ENCODE peak calls at places on chromosomes 2 and 18, in seven cellular contexts. H, V, J, C, F, W and N are unnamed samples.

GRCh38 chr2:241944821-241945220 is 75.3 kb downstream of the RTP5 start:
- DNase-seq in W (no peak), H (no peak), V (no peak), J (no peak), C (no peak), F (no peak), N (no peak)

GRCh38 chr18:48702346-48703032 is 163.7 kb downstream of the CTIF start:
- DNase-seq in H (no peak), F (no peak), J (no peak), C (no peak), W (no peak), V (no peak), N (no peak)

GRCh38 chr2:69027060-69027459 is 14.1 kb downstream of the ANTXR1 start:
- DNase-seq in V (no peak), H (no peak), W (no peak), C (no peak), J (no peak), F (no peak), N (no peak)

GRCh38 chr2:160096414-160096813 is 34.0 kb upstream of the PLA2R1 start:
- DNase-seq in C (no peak), F (no peak), J (no peak), V (no peak), H (no peak), W (no peak), N (no peak)

GRCh38 chr2:39778775-39779751 is at the start of gene THUMPD2:
- DNase-seq in J (peak), C (peak), H (no peak), W (peak), F (peak), V (peak), N (peak)

GRCh38 chr2:118834440-118834810 is 13.0 kb downstream of the EN1 start:
- DNase-seq in F (no peak), H (no peak), C (no peak), V (no peak), W (peak), J (no peak), N (no peak)

GRCh38 chr2:198314559-198315153 is 510.3 kb downstream of the PLCL1 start:
- DNase-seq in C (no peak), V (peak), W (peak), J (no peak), F (no peak), H (peak), N (peak)

GRCh38 chr2:54040250-54040649 is 69.5 kb upstream of the PSME4 start:
- DNase-seq in H (no peak), W (no peak), J (no peak), F (no peak), V (no peak), C (no peak), N (no peak)

GRCh38 chr2:197710424-197711042 is 5.4 kb downstream of the MARS2 start:
- DNase-seq in V (no peak), C (no peak), W (no peak), J (no peak), H (no peak), F (no peak), N (no peak)

GRCh38 chr2:28488083-28488482 is 7.8 kb upstream of the PLB1 start:
- DNase-seq in J (no peak), V (no peak), C (no peak), F (no peak), H (no peak), W (no peak), N (no peak)

GRCh38 chr2:241852116-241852980 is 6.3 kb downstream of the PDCD1 start:
- DNase-seq in F (no peak), H (no peak), J (peak), W (no peak), V (no peak), C (no peak), N (no peak)

GRCh38 chr2:127104166-127104660 is 2.7 kb downstream of the BIN1 start:
- DNase-seq in F (no peak), H (no peak), C (no peak), J (peak), V (no peak), W (no peak), N (no peak)

GRCh38 chr2:85468704-85469349 is 50.3 kb downstream of the SH2D6 start:
- DNase-seq in J (no peak), F (peak), C (peak), W (peak), V (no peak), H (no peak), N (no peak)

GRCh38 chr2:233850745-233851144 is 3.6 kb downstream of the HJURP start:
- DNase-seq in V (no peak), J (no peak), H (no peak), C (no peak), W (no peak), F (no peak), N (no peak)

GRCh38 chr18:995641-996040 is 91.0 kb downstream of the ADCYAP1 start:
- DNase-seq in J (no peak), H (no peak), V (no peak), C (no peak), W (no peak), F (no peak), N (no peak)

GRCh38 chr18:28657836-28658410 is 481.0 kb upstream of the CDH2 start:
- DNase-seq in V (no peak), C (no peak), F (no peak), W (no peak), H (no peak), J (no peak), N (no peak)

GRCh38 chr2:215380699-215381098 is 55.2 kb downstream of the FN1 start:
- DNase-seq in J (no peak), V (no peak), W (no peak), H (no peak), F (no peak), C (no peak), N (no peak)

GRCh38 chr2:154762638-154763037 is 64.1 kb downstream of the KCNJ3 start:
- DNase-seq in J (no peak), H (no peak), F (no peak), V (no peak), W (no peak), C (no peak), N (no peak)

GRCh38 chr2:96265349-96265839 is 403 bp downstream of the TMEM127 start:
- DNase-seq in J (peak), W (peak), C (peak), H (no peak), F (peak), V (no peak), N (no peak)

GRCh38 chr18:58135806-58136331 is 91.8 kb downstream of the NEDD4L start:
- DNase-seq in C (peak), F (peak), H (peak), W (peak), J (peak), V (peak), N (peak)

GRCh38 chr18:6661692-6662415 is 67.7 kb upstream of the ARHGAP28 start:
- DNase-seq in V (no peak), J (no peak), C (no peak), W (no peak), F (no peak), H (no peak), N (no peak)

GRCh38 chr2:181264016-181264415 is 193.2 kb upstream of the ITGA4 start:
- DNase-seq in F (no peak), C (no peak), J (no peak), V (no peak), H (no peak), W (peak), N (no peak)

GRCh38 chr2:168216351-168217005 is 30.9 kb downstream of the STK39 start:
- DNase-seq in J (no peak), W (no peak), F (peak), H (no peak), C (no peak), V (no peak), N (no peak)

GRCh38 chr2:133885847-133886246 is 317.6 kb upstream of the NCKAP5 start:
- DNase-seq in V (no peak), J (no peak), F (no peak), C (no peak), H (no peak), W (no peak), N (no peak)

GRCh38 chr2:181916726-181917377 is 25.3 kb downstream of the ITPRID2 start:
- DNase-seq in F (no peak), C (no peak), J (no peak), W (no peak), H (peak), V (no peak), N (no peak)

GRCh38 chr2:158395166-158395565 is 61.4 kb downstream of the CCDC148 start:
- DNase-seq in C (no peak), V (no peak), J (no peak), H (no peak), F (no peak), W (peak), N (no peak)

GRCh38 chr2:3610415-3610814 is 15.5 kb downstream of the COLEC11 start:
- DNase-seq in V (no peak), C (no peak), H (no peak), W (no peak), F (no peak), J (no peak), N (no peak)

GRCh38 chr2:240124651-240125030 is 11.5 kb downstream of the COPS9 start:
- DNase-seq in F (no peak), W (no peak), C (no peak), V (no peak), H (no peak), J (no peak), N (no peak)

GRCh38 chr18:33665630-33666029 is 87.6 kb downstream of the ASXL3 start:
- DNase-seq in F (no peak), H (no peak), J (no peak), W (no peak), C (no peak), V (no peak), N (no peak)

GRCh38 chr2:60840880-60841279 is 40.5 kb upstream of the REL start:
- DNase-seq in F (peak), W (no peak), V (no peak), J (no peak), C (no peak), H (no peak), N (no peak)

GRCh38 chr2:164840930-164841718 is 499 bp downstream of the COBLL1 start:
- DNase-seq in W (peak), V (no peak), C (peak), J (peak), F (peak), H (no peak), N (peak)

GRCh38 chr2:10504370-10504993 is 56.4 kb upstream of the ODC1 start:
- DNase-seq in F (no peak), J (no peak), H (no peak), V (no peak), C (no peak), W (no peak), N (no peak)

GRCh38 chr18:9753863-9754262 is 45.8 kb downstream of the RAB31 start:
- DNase-seq in V (no peak), C (no peak), J (no peak), F (no peak), H (no peak), W (no peak), N (no peak)